ENCODE peak calls at places on chromosomes 12 and 14, in ten cellular contexts. E is tibial artery, W is HL-60, S is WERI-Rb-1, N is psoas muscle, C is thoracic aorta, K is heart left ventricle, L is endothelial cell, F is astrocyte of the cerebellum, V is AG09319. P is an unnamed sample.

GRCh38 chr12:126219654-126220279 is 1154.5 kb downstream of the AACS start:
- DNase-seq in E (no peak), W (no peak), S (no peak), N (no peak), C (no peak), K (no peak), L (no peak), F (no peak), V (no peak), P (no peak)

GRCh38 chr12:45168976-45169375 is 46.9 kb upstream of the ANO6 start:
- DNase-seq in E (no peak), W (no peak), S (no peak), N (no peak), C (no peak), K (no peak), L (no peak), F (no peak), V (no peak), P (no peak)

GRCh38 chr12:47361389-47362031 is 281.8 kb upstream of the AMIGO2 start:
- DNase-seq in E (no peak), W (peak), S (no peak), N (no peak), C (no peak), K (peak), L (peak), F (no peak), V (no peak), P (no peak)

GRCh38 chr12:42076976-42077375 is 67.7 kb downstream of the GXYLT1 start:
- DNase-seq in E (no peak), W (no peak), S (no peak), N (no peak), C (no peak), K (no peak), L (no peak), F (no peak), V (no peak), P (no peak)

GRCh38 chr14:39665084-39665483 is 232.9 kb upstream of the FBXO33 start:
- DNase-seq in E (no peak), W (no peak), S (no peak), N (no peak), C (no peak), K (no peak), L (no peak), F (peak), V (no peak), P (no peak)

GRCh38 chr12:78584695-78585094 is 279.9 kb upstream of the SYT1 start:
- DNase-seq in E (no peak), W (peak), S (peak), N (no peak), C (no peak), K (no peak), L (peak), F (no peak), V (no peak), P (no peak)

GRCh38 chr14:105952222-105952621 is 425.8 kb downstream of the TMEM121 start:
- DNase-seq in E (no peak), W (no peak), S (no peak), N (no peak), C (no peak), K (no peak), L (no peak), F (no peak), V (no peak), P (no peak)

GRCh38 chr12:56520025-56520810 is 1.4 kb upstream of the RBMS2 start:
- DNase-seq in E (no peak), W (no peak), S (no peak), N (no peak), C (no peak), K (peak), L (no peak), F (no peak), V (no peak), P (no peak)

GRCh38 chr12:50765325-50765911 is 1.5 kb downstream of the ATF1 start:
- DNase-seq in E (peak), W (peak), S (peak), N (no peak), C (no peak), K (no peak), L (peak), F (no peak), V (no peak), P (no peak)

GRCh38 chr12:88854260-88854659 is 274.0 kb upstream of the KITLG start:
- DNase-seq in E (no peak), W (no peak), S (no peak), N (no peak), C (no peak), K (no peak), L (no peak), F (peak), V (peak), P (no peak)

GRCh38 chr12:49980501-49981158 is 7.9 kb downstream of the AQP6 start:
- DNase-seq in E (no peak), W (no peak), S (peak), N (no peak), C (no peak), K (no peak), L (no peak), F (no peak), V (no peak), P (no peak)

GRCh38 chr12:17064834-17065233 is 458.9 kb upstream of the LMO3 start:
- DNase-seq in E (no peak), W (no peak), S (no peak), N (no peak), C (no peak), K (no peak), L (no peak), F (no peak), V (no peak), P (no peak)

GRCh38 chr14:93536945-93537344 is 106.2 kb downstream of the UNC79 start:
- DNase-seq in E (no peak), W (no peak), S (peak), N (no peak), C (no peak), K (no peak), L (peak), F (no peak), V (no peak), P (no peak)

GRCh38 chr14:49250109-49250508 is 336.1 kb downstream of the RPS29 start:
- DNase-seq in E (no peak), W (no peak), S (no peak), N (no peak), C (no peak), K (no peak), L (no peak), F (peak), V (no peak), P (no peak)

GRCh38 chr12:52054838-52055741 is 3.8 kb downstream of the NR4A1 start:
- DNase-seq in E (no peak), W (no peak), S (no peak), N (no peak), C (no peak), K (peak), L (no peak), F (no peak), V (no peak), P (no peak)

GRCh38 chr12:2613674-2614073 is 181.1 kb upstream of the FKBP4 start:
- DNase-seq in E (peak), W (no peak), S (no peak), N (peak), C (peak), K (no peak), L (no peak), F (peak), V (peak), P (no peak)

GRCh38 chr12:10896854-10897253 is 12.5 kb downstream of the TAS2R13 start:
- DNase-seq in E (no peak), W (no peak), S (no peak), N (no peak), C (no peak), K (no peak), L (no peak), F (no peak), V (no peak), P (no peak)

GRCh38 chr14:103679351-103679750 is 35.9 kb downstream of the XRCC3 start:
- DNase-seq in E (peak), W (peak), S (peak), N (no peak), C (no peak), K (no peak), L (peak), F (no peak), V (no peak), P (no peak)

GRCh38 chr14:51630987-51631386 is 20.7 kb upstream of the FRMD6 start:
- DNase-seq in E (no peak), W (no peak), S (no peak), N (no peak), C (no peak), K (no peak), L (no peak), F (no peak), V (no peak), P (no peak)

GRCh38 chr12:124740691-124741137 is 123.0 kb downstream of the SCARB1 start:
- DNase-seq in E (no peak), W (no peak), S (peak), N (peak), C (no peak), K (no peak), L (no peak), F (no peak), V (no peak), P (no peak)

GRCh38 chr14:68088463-68088862 is 268.9 kb downstream of the RAD51B start:
- DNase-seq in E (no peak), W (no peak), S (no peak), N (no peak), C (no peak), K (no peak), L (no peak), F (peak), V (no peak), P (no peak)

GRCh38 chr14:55373784-55374725 is 37.6 kb downstream of the ATG14 start:
- DNase-seq in E (no peak), W (no peak), S (no peak), N (no peak), C (no peak), K (no peak), L (no peak), F (peak), V (no peak), P (no peak)

GRCh38 chr14:90726656-90727055 is 89.6 kb downstream of the TTC7B start:
- DNase-seq in E (peak), W (peak), S (no peak), N (peak), C (no peak), K (peak), L (no peak), F (peak), V (no peak), P (no peak)

GRCh38 chr14:23361320-23361719 is 3.7 kb downstream of the EFS start:
- DNase-seq in E (peak), W (no peak), S (no peak), N (no peak), C (no peak), K (no peak), L (no peak), F (no peak), V (no peak), P (no peak)

GRCh38 chr14:54102530-54102929 is 145.9 kb upstream of the BMP4 start:
- DNase-seq in E (no peak), W (no peak), S (no peak), N (no peak), C (no peak), K (no peak), L (no peak), F (no peak), V (no peak), P (no peak)

GRCh38 chr12:111271674-111272418 is 97.0 kb downstream of the PHETA1 start:
- DNase-seq in E (no peak), W (peak), S (no peak), N (no peak), C (no peak), K (no peak), L (no peak), F (no peak), V (no peak), P (no peak)

GRCh38 chr12:111270128-111270651 is 98.7 kb downstream of the PHETA1 start:
- DNase-seq in E (no peak), W (no peak), S (no peak), N (no peak), C (no peak), K (no peak), L (no peak), F (no peak), V (no peak), P (no peak)

GRCh38 chr12:111269688-111270087 is 99.2 kb downstream of the PHETA1 start:
- DNase-seq in E (no peak), W (no peak), S (no peak), N (no peak), C (no peak), K (no peak), L (no peak), F (no peak), V (no peak), P (no peak)

GRCh38 chr12:111268738-111269572 is 99.9 kb downstream of the PHETA1 start:
- DNase-seq in E (no peak), W (no peak), S (no peak), N (no peak), C (no peak), K (no peak), L (peak), F (no peak), V (no peak), P (no peak)

DNA sequence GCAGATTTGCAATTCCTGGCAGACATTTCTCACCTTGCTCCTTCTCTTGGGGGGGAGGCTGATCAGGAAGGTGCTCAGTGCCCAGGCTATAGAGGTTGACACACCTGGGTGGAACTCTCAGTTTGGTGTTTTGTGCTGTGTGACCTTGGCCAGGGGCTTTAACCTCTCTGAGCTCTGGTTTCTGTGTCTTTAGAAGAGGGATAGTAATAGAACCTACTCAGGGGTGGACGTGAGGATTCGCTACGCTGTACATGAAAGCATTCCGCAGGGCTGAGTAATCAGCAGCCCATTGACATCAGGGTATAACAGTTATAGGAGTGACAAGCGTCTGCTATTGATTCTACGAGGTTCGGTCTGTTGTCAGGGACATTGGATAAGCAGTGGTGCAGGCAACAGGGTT is 98.1 kb downstream of the PHETA1 start:
- DNase-seq in E (no peak), W (no peak), S (no peak), N (no peak), C (no peak), K (no peak), L (no peak), F (no peak), V (no peak), P (no peak)
- TF ChIP-seq CTCF in E (no peak), W (no peak), S (no peak), N (no peak), C (no peak), K (no peak), L (no peak), F (no peak), V (no peak), P (no peak)

DNA sequence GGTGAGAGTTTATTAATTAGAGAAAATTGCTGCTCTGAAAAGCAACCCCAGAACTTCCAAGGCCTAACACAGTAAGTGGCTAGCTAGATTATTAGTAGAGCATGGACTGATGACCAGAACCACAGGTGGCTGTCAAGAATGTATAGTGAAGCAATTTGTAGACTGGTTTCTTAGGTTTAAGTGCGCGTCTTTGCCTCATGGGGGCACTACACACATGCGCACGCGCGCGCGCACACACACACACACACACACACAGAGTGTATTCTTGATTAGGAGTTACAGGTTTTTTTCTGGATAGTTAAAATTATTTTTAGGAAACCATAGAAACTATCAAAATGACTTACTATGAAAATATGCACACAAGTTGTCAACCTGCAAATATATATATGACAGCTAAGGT is 66.5 kb downstream of the BHLHE41 start:
- DNase-seq in E (no peak), W (no peak), S (no peak), N (no peak), C (no peak), K (no peak), L (no peak), F (no peak), V (no peak), P (no peak)
- TF ChIP-seq CTCF in E (no peak), W (no peak), S (peak), N (no peak), C (no peak), K (no peak), L (no peak), F (no peak), V (no peak), P (no peak)

DNA sequence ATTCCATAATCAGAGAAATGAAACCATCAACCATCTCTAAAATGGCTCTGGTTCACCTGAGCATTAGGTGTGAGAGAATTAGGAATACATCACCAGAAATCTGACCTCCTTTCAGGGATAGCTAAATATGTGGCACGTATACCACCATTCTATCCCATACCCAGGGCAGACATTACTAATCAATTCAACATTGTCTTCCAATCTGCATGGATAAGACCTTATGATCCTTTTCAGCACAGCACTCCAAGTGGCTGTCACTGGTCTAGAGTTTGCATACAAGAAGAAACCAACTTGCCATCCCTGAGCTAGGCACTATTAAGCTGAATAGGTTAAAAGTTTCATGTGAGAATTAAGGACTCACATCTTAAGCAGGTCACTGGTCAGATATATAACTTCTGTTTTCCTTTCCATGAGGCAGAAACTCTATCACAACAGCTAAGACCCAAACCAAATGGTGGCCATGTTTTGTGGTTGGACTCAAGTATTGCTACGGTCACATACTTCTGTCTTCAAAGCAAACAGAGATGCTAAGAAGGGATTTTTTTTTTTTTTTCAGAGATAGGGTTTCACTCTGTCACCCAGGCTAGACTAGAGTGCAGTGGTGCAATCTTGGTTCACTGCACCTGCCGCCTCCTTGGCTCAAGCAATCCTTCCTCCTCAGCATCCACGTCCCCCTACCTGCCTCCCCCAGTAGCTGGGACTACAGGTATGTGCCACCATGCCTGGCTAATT is 249.0 kb downstream of the DPF3 start:
- DNase-seq in E (no peak), W (no peak), S (peak), N (no peak), C (no peak), K (no peak), L (no peak), F (no peak), V (no peak), P (no peak)
- TF ChIP-seq CTCF in E (no peak), W (no peak), S (peak), N (peak), C (no peak), K (no peak), L (no peak), F (no peak), V (no peak), P (no peak)

DNA sequence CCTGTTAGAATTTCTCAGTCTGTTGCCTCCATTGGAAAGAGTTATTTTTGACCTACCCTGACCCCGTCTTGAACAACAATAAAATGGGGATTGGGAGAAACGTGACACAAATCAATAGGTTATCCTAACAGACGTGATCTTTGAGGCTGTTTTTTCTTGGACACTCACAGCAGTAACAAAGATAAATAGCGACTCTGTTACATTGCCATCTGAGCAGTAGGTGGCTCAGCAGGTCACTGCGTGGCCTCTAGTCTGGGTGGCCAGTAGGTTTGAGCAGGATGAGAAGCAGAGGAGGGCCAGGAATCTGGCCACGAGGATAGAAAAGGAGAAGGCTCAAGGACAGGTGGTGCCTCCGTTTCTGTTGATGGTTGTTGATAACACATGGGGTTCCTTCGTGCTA is 101.4 kb downstream of the GPATCH2L start:
- DNase-seq in E (no peak), W (no peak), S (no peak), N (no peak), C (no peak), K (no peak), L (no peak), F (no peak), V (no peak), P (no peak)
- TF ChIP-seq CTCF in E (no peak), W (no peak), S (no peak), N (no peak), C (no peak), K (no peak), L (no peak), F (no peak), V (no peak), P (no peak)

DNA sequence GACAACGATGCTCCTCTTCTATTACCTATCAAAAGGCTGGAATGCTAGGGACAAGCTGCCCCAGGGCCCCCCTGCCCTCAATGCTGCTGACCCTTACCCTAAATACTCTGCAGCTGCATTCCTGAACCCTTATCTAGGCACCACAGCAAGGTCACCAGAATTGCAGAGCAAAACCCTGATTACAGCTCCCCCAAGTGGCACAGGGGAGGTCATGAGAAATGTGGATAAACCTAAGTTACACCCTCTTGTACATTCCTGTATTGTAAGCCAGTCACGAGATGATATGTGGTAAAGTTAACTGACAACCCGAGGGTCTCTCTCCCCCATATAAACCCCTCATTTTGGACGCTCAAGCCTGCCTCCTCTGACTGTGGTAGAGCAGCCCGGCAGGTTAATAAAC is 411.8 kb upstream of the STXBP6 start:
- DNase-seq in E (no peak), W (no peak), S (no peak), N (no peak), C (no peak), K (no peak), L (no peak), F (no peak), V (no peak), P (no peak)
- TF ChIP-seq CTCF in E (no peak), W (no peak), S (no peak), N (no peak), C (no peak), K (no peak), L (no peak), F (no peak), V (no peak), P (no peak)